ENCODE peak calls at places on chromosomes 6 and 20, in nine cellular contexts. Y, J, E, G, X, L, K, I and F are unnamed samples.

GRCh38 chr20:36335187-36335870 is 29.2 kb downstream of the DLGAP4 start:
- DNase-seq in Y (no peak), J (no peak), E (no peak), G (no peak), X (no peak), L (no peak), K (no peak), I (no peak), F (no peak)

GRCh38 chr6:12420626-12421025 is 130.5 kb downstream of the EDN1 start:
- DNase-seq in Y (peak), J (no peak), E (no peak), G (no peak), X (peak), L (peak), K (no peak), I (no peak), F (no peak)

GRCh38 chr6:106976270-106976669 is 1.7 kb upstream of the CD24 start:
- DNase-seq in Y (peak), J (no peak), E (no peak), G (no peak), X (no peak), L (no peak), K (no peak), I (no peak), F (no peak)

GRCh38 chr6:161870236-161870901 is 596.5 kb upstream of the AGPAT4 start:
- DNase-seq in Y (no peak), J (no peak), E (no peak), G (no peak), X (no peak), L (no peak), K (no peak), I (no peak), F (no peak)

GRCh38 chr6:170179925-170180324 is 111.0 kb downstream of the DLL1 start:
- DNase-seq in Y (no peak), J (no peak), E (no peak), G (no peak), X (no peak), L (no peak), K (no peak), I (no peak), F (no peak)

GRCh38 chr6:16747232-16748027 is 13.8 kb downstream of the ATXN1 start:
- DNase-seq in Y (peak), J (no peak), E (no peak), G (no peak), X (peak), L (peak), K (no peak), I (no peak), F (peak)

GRCh38 chr6:110944681-110945151 is 13.8 kb upstream of the GTF3C6 start:
- DNase-seq in Y (peak), J (no peak), E (peak), G (no peak), X (peak), L (peak), K (no peak), I (no peak), F (no peak)

GRCh38 chr20:59703046-59703445 is 98.7 kb downstream of the PHACTR3 start:
- DNase-seq in Y (no peak), J (no peak), E (no peak), G (no peak), X (no peak), L (no peak), K (no peak), I (no peak), F (no peak)

GRCh38 chr6:56022678-56023077 is 147.3 kb upstream of the BMP5 start:
- DNase-seq in Y (no peak), J (no peak), E (no peak), G (no peak), X (no peak), L (no peak), K (no peak), I (no peak), F (no peak)

GRCh38 chr20:43665466-43666176 is 1.3 kb upstream of the MYBL2 start:
- DNase-seq in Y (no peak), J (peak), E (no peak), G (no peak), X (no peak), L (no peak), K (no peak), I (no peak), F (no peak)

GRCh38 chr6:91697010-91697694 is 1110.3 kb upstream of the MAP3K7 start:
- DNase-seq in Y (peak), J (no peak), E (no peak), G (no peak), X (no peak), L (no peak), K (no peak), I (no peak), F (no peak)